ENCODE peak calls at places on chromosome 12, in seven cellular contexts. E is OCI-LY7, Y is neural progenitor cell, K is kidney, O is upper lobe of left lung, Q is left lung, N is fibroblast of lung. A is an unnamed sample.

GRCh38 chr12:53561590-53561953 is 54.3 kb upstream of the NPFF start:
- DNase-seq in K (no peak), Q (no peak), O (no peak), E (no peak), N (peak; percentile 94), Y (no peak), A (no peak)

GRCh38 chr12:169528-170360 is 44.2 kb downstream of the SLC6A12 start:
- DNase-seq in Q (no peak), E (no peak), Y (peak; percentile 33), K (no peak), O (no peak), N (no peak), A (no peak)

GRCh38 chr12:130026608-130027176 is 122.9 kb upstream of the TMEM132D start:
- DNase-seq in Y (peak; percentile 63), Q (no peak), E (peak; percentile 47), O (no peak), N (no peak), K (no peak), A (no peak)

GRCh38 chr12:42240131-42240750 is 2.2 kb upstream of the YAF2 start:
- DNase-seq in Y (no peak), K (no peak), E (no peak), Q (no peak), O (no peak), N (no peak), A (no peak)

GRCh38 chr12:106179086-106179485 is 40.3 kb upstream of the NUAK1 start:
- DNase-seq in O (no peak), K (no peak), Q (no peak), E (no peak), N (no peak), Y (peak; percentile 36), A (no peak)

GRCh38 chr12:12902036-12902435 is 10.7 kb downstream of the GPRC5A start:
- DNase-seq in K (no peak), O (no peak), E (no peak), N (peak; percentile 76), Q (no peak), Y (no peak), A (no peak)

GRCh38 chr12:50985322-50985721 is 33.0 kb downstream of the HIGD1C start:
- DNase-seq in E (no peak), N (peak; percentile 76), O (peak; percentile 48), Q (no peak), K (no peak), Y (no peak), A (no peak)

GRCh38 chr12:54201001-54201794 is 12.4 kb upstream of the SMUG1 start:
- DNase-seq in K (peak; percentile 89), Q (peak; percentile 61), O (peak; percentile 74), Y (peak; percentile 84), N (peak; percentile 49), E (peak; percentile 77), A (peak; percentile 75)

GRCh38 chr12:12221560-12221959 is 45.3 kb downstream of the LRP6 start:
- DNase-seq in N (no peak), Q (no peak), Y (peak; percentile 25), O (no peak), E (no peak), K (no peak), A (no peak)

GRCh38 chr12:130591736-130592135 is 124.4 kb downstream of the RIMBP2 start:
- DNase-seq in K (no peak), Q (no peak), E (no peak), Y (no peak), N (no peak), O (no peak), A (no peak)

GRCh38 chr12:69123909-69124638 is 115.3 kb upstream of the CPSF6 start:
- DNase-seq in N (no peak), K (no peak), O (no peak), Y (no peak), Q (no peak), E (no peak), A (no peak)

GRCh38 chr12:69129564-69129963 is 109.8 kb upstream of the CPSF6 start:
- DNase-seq in O (no peak), Y (peak; percentile 17), K (no peak), Q (no peak), N (no peak), E (no peak), A (no peak)

GRCh38 chr12:69129014-69129413 is 110.4 kb upstream of the CPSF6 start:
- DNase-seq in N (no peak), Q (no peak), K (no peak), E (no peak), O (no peak), Y (no peak), A (no peak)

GRCh38 chr12:69131073-69131472 is 108.3 kb upstream of the CPSF6 start:
- DNase-seq in O (no peak), K (no peak), N (no peak), E (no peak), Q (no peak), Y (no peak), A (no peak)

GRCh38 chr12:69130064-69130463 is 109.3 kb upstream of the CPSF6 start:
- DNase-seq in O (no peak), Y (no peak), K (no peak), N (no peak), Q (no peak), E (no peak), A (no peak)
- TF ChIP-seq CTCF in O (no peak), Y (no peak), K (no peak), N (peak; percentile 21), Q (no peak), E (peak; percentile 56), A (peak; percentile 30)

DNA sequence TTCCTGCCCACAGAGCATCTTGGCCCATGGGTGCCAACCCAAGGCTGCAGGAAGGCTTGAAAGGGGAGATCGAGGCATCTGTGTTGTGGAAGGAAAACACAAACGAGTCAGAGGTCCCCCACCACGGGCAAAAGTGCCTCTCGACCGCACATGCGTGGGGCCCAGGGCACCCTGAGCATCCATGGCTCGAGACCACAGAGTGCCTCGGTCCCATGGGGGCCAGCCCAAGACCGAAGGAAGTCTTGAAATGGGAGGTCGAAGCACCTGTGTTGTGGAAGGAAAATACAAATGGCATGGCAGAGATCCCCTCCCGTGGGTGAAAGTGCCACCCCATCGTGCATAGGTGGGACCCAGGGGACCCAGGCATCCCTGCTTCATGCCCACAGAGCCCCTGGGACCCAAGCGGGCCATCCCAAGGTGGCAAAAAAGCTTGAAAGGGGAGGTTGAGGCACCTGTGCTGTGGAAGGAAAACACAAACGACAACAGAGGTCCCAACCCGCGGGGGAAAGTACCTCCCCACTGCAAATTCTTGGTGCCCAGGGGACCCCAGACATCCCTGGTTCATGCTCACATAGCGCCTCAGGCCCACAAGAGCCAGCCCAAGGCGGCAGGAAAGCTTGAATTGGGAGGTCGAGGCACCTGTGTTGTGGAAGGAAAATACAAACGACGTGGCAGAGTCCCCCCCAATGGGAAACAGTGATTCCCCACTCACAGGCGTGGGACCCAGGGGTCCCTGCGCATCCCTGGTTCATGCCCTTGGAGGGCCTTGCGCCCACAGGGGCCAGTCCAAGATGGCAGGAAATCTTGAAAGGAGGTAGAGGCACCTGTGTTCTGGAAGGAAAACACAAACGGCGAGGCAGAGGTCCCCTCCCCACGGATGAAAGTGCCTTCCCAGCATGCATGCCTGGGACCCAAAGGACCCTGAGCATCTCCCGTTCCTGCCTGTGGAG is 373.0 kb downstream of the ALG10 start:
- DNase-seq in Y (no peak), K (peak; percentile 42), Q (peak; percentile 7), N (no peak), O (peak; percentile 14), E (no peak), A (peak; percentile 23)
- H3K9me3 ChIP-seq in Y (no peaks in the 10 kb centered on the region), K (peaks cover 19% of the 10 kb centered on the region), Q (no peaks in the 10 kb centered on the region), N (no peaks in the 10 kb centered on the region), O (peaks cover 98% of the 10 kb centered on the region), E (no peaks in the 10 kb centered on the region), A (peaks cover 11% of the 10 kb centered on the region)

GRCh38 chr12:93524386-93525133 is 47.9 kb upstream of the SOCS2 start:
- DNase-seq in Y (no peak), K (no peak), E (no peak), O (no peak), Q (no peak), N (no peak), A (no peak)
- H3K4me3 ChIP-seq in Y (no peak overlapping the region), K (no peak overlapping the region), E (no peak overlapping the region), O (no peak overlapping the region), Q (no peak overlapping the region), N (no peak overlapping the region), A (no peak overlapping the region)

GRCh38 chr12:131833896-131834641 is 5.9 kb downstream of the MMP17 start:
- DNase-seq in Y (peak; percentile 69), N (peak; percentile 37), O (no peak), E (peak; percentile 15), K (peak; percentile 62), Q (no peak), A (no peak)

GRCh38 chr12:131834798-131835615 is 6.8 kb downstream of the MMP17 start:
- DNase-seq in E (no peak), K (peak; percentile 49), Q (no peak), N (no peak), Y (no peak), O (no peak), A (no peak)

GRCh38 chr12:131836714-131837397 is 8.7 kb downstream of the MMP17 start:
- DNase-seq in Y (no peak), N (no peak), Q (no peak), E (no peak), K (peak; percentile 59), O (no peak), A (no peak)

GRCh38 chr12:131835616-131836171 is 7.5 kb downstream of the MMP17 start:
- DNase-seq in O (no peak), Q (no peak), N (no peak), Y (no peak), E (no peak), K (peak; percentile 53), A (no peak)

GRCh38 chr12:131836193-131836592 is 8.0 kb downstream of the MMP17 start:
- DNase-seq in E (peak; percentile 25), O (no peak), Y (no peak), K (no peak), Q (no peak), N (no peak), A (no peak)
- TF ChIP-seq CTCF in E (peak; percentile 75), O (no peak), Y (peak; percentile 17), K (no peak), Q (no peak), N (peak; percentile 44), A (peak; percentile 25)

DNA sequence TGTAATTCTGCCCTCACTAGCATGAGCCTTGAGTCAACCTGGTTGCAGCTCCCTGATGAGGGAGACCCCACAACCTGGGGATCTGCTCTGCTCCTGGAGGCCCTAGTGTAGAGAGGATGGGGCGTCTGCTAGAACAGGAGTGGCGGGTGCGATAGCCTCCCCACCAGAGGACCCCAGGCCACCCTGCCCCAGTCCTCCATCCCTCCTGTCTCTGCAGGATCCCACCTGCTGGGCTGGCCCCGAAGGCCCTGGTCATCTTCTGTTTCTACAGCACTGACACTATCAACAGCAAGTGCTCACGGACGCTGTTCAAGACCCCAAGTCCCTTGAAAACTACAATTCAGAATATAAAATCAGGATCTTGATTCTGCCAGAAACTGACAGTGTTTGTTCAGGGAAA is 15.2 kb downstream of the ANHX start:
- DNase-seq in O (no peak), Q (no peak), N (no peak), E (no peak), K (no peak), Y (no peak), A (no peak)
- H3K9me3 ChIP-seq in O (peaks cover 70% of the 10 kb centered on the region), Q (no peaks in the 10 kb centered on the region), N (no peaks in the 10 kb centered on the region), E (no peaks in the 10 kb centered on the region), K (peaks cover 44% of the 10 kb centered on the region), Y (no peaks in the 10 kb centered on the region), A (peaks cover 30% of the 10 kb centered on the region)